ENCODE peak calls at places on chromosomes 7 and 10, in six cellular contexts. V, M, E, J, W and Y are unnamed samples.

GRCh38 chr10:84510121-84510520 is 181.7 kb downstream of the CCSER2 start:
- DNase-seq in V (no peak), M (no peak), E (no peak), J (peak; percentile 37), W (no peak), Y (no peak)

GRCh38 chr7:143321734-143322133 is 5.8 kb downstream of the CLCN1 start:
- DNase-seq in V (no peak), M (no peak), E (no peak), J (peak; percentile 14), W (no peak), Y (no peak)

GRCh38 chr7:69814421-69814962 is 216.2 kb downstream of the AUTS2 start:
- DNase-seq in V (peak; percentile 32), M (no peak), E (no peak), J (no peak), W (no peak), Y (no peak)

GRCh38 chr10:80500572-80501380 is 36.9 kb upstream of the SH2D4B start:
- DNase-seq in V (no peak), M (peak; percentile 61), E (no peak), J (no peak), W (peak; percentile 63), Y (peak; percentile 62)

GRCh38 chr10:69766161-69766910 is 35.4 kb upstream of the COL13A1 start:
- DNase-seq in V (no peak), M (no peak), E (no peak), J (no peak), W (no peak), Y (no peak)

GRCh38 chr10:76560338-76560737 is 1077.3 kb downstream of the KCNMA1 start:
- DNase-seq in V (no peak), M (no peak), E (no peak), J (no peak), W (no peak), Y (no peak)

GRCh38 chr7:123674399-123675091 is 18.9 kb downstream of the LMOD2 start:
- DNase-seq in V (no peak), M (no peak), E (no peak), J (peak; percentile 20), W (no peak), Y (no peak)

GRCh38 chr10:11861341-11861740 is 38.2 kb downstream of the PROSER2 start:
- DNase-seq in V (no peak), M (no peak), E (no peak), J (no peak), W (no peak), Y (no peak)

GRCh38 chr10:114395361-114396022 is 8.8 kb downstream of the AFAP1L2 start:
- DNase-seq in V (no peak), M (no peak), E (no peak), J (no peak), W (no peak), Y (no peak)

GRCh38 chr10:93749218-93749799 is 8.4 kb upstream of the LGI1 start:
- DNase-seq in V (no peak), M (no peak), E (no peak), J (no peak), W (peak; percentile 49), Y (no peak)

GRCh38 chr10:128386231-128386630 is 260.0 kb upstream of the MKI67 start:
- DNase-seq in V (no peak), M (no peak), E (peak; percentile 45), J (no peak), W (no peak), Y (no peak)

GRCh38 chr10:74968621-74969019 is 142.2 kb downstream of the KAT6B start:
- DNase-seq in V (no peak), M (no peak), E (no peak), J (no peak), W (no peak), Y (no peak)

GRCh38 chr7:114777288-114777687 is 144.6 kb upstream of the MDFIC start:
- DNase-seq in V (no peak), M (no peak), E (no peak), J (no peak), W (no peak), Y (no peak)

GRCh38 chr10:86164216-86164774 is 202.3 kb downstream of the GRID1 start:
- DNase-seq in V (no peak), M (no peak), E (no peak), J (no peak), W (no peak), Y (no peak)

GRCh38 chr10:128602183-128602582 is 476.0 kb upstream of the MKI67 start:
- DNase-seq in V (no peak), M (no peak), E (no peak), J (no peak), W (no peak), Y (no peak)

GRCh38 chr10:97932932-97933530 is 83.4 kb downstream of the GOLGA7B start:
- DNase-seq in V (no peak), M (no peak), E (no peak), J (no peak), W (no peak), Y (no peak)

GRCh38 chr7:37920619-37921339 is at the start of gene EPDR1:
- DNase-seq in V (peak; percentile 36), M (peak; percentile 41), E (peak; percentile 61), J (no peak), W (peak; percentile 49), Y (peak; percentile 27)

GRCh38 chr7:40608321-40609075 is 473.7 kb downstream of the SUGCT start:
- DNase-seq in V (no peak), M (no peak), E (no peak), J (peak; percentile 57), W (no peak), Y (no peak)

GRCh38 chr7:124553485-124553884 is 212.1 kb downstream of the GPR37 start:
- DNase-seq in V (no peak), M (no peak), E (no peak), J (no peak), W (no peak), Y (no peak)

GRCh38 chr7:8532116-8532515 is 98.7 kb downstream of the NXPH1 start:
- DNase-seq in V (no peak), M (no peak), E (no peak), J (no peak), W (peak; percentile 30), Y (no peak)

DNA sequence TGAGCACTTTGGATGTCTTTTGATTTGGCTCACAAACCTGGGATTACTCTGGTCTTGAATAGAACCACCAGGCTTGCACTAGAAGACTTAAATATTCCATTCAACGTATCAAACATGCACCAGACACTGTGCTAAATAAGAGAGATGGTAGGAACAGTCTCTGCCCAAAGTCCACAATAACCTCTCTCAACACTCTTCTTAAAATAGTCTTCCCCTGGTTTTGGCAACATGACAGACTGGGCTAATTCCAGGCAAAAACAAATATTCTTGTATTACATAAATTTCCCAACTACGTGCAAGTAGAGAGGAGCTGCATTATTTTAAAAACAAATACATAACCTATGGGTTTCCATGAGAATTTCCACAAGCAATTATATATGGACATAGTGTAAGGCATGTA is 64.8 kb upstream of the PAPSS2 start:
- DNase-seq in V (no peak), M (no peak), E (no peak), J (no peak), W (no peak), Y (no peak)
- TF ChIP-seq CTCF in V (no peak), M (no peak), E (no peak), J (no peak), W (no peak), Y (no peak)

DNA sequence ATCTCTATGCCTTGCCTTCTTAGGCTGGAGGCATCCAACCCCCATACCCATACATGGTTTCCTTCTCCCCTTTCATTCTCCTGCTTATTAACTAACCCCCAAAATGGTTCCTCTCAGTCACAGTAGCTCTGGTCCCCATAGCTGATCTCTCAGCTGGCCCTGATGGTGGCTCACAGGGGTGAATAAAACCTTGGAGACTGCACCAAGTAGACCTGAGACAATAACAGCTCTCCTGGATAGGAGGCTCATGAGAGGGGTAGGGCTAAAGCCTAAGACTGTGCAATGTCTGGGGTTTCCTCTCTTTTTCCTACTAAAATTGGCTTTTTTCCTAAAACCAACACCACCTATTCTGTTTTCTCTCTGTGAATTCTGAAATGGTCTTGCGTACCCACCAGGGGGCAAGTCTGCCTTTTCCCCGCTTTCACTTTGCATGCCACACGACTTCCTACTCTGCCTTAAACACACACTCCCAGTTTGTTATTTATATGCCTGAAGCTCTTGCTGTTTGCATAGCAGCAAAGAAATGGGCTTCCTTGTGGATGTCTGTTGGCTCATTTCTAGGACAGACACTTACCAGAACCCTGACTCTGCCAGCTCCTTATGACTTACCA is 18.4 kb upstream of the PON1 start:
- DNase-seq in V (no peak), M (no peak), E (no peak), J (no peak), W (no peak), Y (no peak)
- TF ChIP-seq CTCF in V (peak; percentile 47), M (no peak), E (no peak), J (no peak), W (no peak), Y (no peak)

GRCh38 chr7:99404977-99405320 is 3.4 kb downstream of the PDAP1 start:
- DNase-seq in V (no peak), M (no peak), E (no peak), J (no peak), W (no peak), Y (no peak)

GRCh38 chr7:99408347-99409191 is at the start of the genes BUD31 and PDAP1:
- DNase-seq in V (peak; percentile 88), M (peak; percentile 96), E (peak; percentile 89), J (peak; percentile 93), W (peak; percentile 85), Y (peak; percentile 95)

GRCh38 chr7:99404235-99404976 is 4.0 kb downstream of the PDAP1 start:
- DNase-seq in V (no peak), M (no peak), E (no peak), J (peak; percentile 23), W (no peak), Y (no peak)

GRCh38 chr7:99407849-99408346 is 499 bp downstream of the PDAP1 start:
- DNase-seq in V (no peak), M (no peak), E (peak; percentile 32), J (peak; percentile 70), W (peak; percentile 43), Y (no peak)

DNA sequence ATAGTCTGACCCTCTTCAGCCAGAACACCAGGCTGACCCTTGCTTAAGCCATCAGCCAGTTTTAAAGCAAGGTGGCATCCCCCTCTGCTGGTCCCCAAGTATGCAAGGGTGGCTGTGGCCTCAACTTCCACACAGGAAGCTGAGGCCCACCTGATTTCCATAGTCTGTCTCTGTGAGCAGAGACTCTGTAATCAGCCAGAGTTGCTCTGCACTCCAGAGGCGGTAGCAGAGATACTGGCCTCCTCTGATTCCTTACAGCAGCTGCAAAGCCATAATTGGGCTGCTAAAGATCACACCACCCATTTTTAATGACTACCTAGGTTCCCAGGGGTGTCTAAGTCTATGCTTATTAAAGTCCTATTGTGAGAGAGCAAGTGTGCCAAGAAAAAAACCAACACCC is 1.8 kb downstream of the PDAP1 start:
- DNase-seq in V (no peak), M (no peak), E (no peak), J (no peak), W (no peak), Y (no peak)
- TF ChIP-seq CTCF in V (no peak), M (no peak), E (no peak), J (no peak), W (no peak), Y (no peak)

DNA sequence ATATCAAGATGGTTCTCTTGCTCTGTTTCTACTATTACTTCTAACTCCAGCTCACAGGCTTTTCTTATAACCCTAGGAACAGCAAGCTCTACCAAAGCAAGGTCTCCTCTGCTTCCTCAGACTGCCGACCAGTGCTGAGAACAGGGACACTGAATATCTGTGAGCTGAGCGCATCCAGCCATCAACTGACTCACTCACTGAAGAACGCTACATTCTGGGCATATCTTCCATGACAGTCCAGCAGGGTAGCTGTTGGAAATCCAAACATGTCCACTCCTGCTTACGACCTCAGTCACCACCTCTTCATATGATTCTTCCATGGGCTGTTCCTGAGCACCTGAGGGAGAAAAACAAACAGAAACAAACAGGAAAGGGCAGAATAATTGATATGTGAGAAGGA is 2.8 kb downstream of the ZNF32 start:
- DNase-seq in V (no peak), M (no peak), E (no peak), J (no peak), W (no peak), Y (no peak)
- TF ChIP-seq CTCF in V (no peak), M (no peak), E (no peak), J (no peak), W (no peak), Y (no peak)